ENCODE peak calls at places on chromosome 10, in ten cellular contexts. L, N, F, X, G, K, I, Q, A and E are unnamed samples.

GRCh38 chr10:69215405-69216176 is 4.5 kb upstream of the HKDC1 start:
- DNase-seq in L (no peak), N (no peak), F (no peak), X (no peak), G (no peak), K (no peak), I (no peak), Q (no peak), A (no peak), E (no peak)

GRCh38 chr10:132169031-132169765 is 17.6 kb upstream of the DPYSL4 start:
- DNase-seq in L (no peak), N (no peak), F (no peak), X (no peak), G (no peak), K (no peak), I (no peak), Q (no peak), A (no peak), E (no peak)

GRCh38 chr10:69685802-69686585 is 55.9 kb downstream of the FAM241B start:
- DNase-seq in L (no peak), N (no peak), F (no peak), X (no peak), G (no peak), K (peak), I (peak), Q (no peak), A (peak), E (peak)

GRCh38 chr10:113301342-113301984 is 251.4 kb upstream of the HABP2 start:
- DNase-seq in L (no peak), N (no peak), F (peak), X (no peak), G (no peak), K (no peak), I (no peak), Q (no peak), A (no peak), E (no peak)

GRCh38 chr10:58275908-58276307 is 6.9 kb downstream of the CISD1 start:
- DNase-seq in L (no peak), N (no peak), F (no peak), X (no peak), G (no peak), K (no peak), I (no peak), Q (no peak), A (peak), E (no peak)

GRCh38 chr10:81873231-81873931 is 1.6 kb upstream of the NRG3 start:
- DNase-seq in L (no peak), N (no peak), F (no peak), X (no peak), G (no peak), K (no peak), I (no peak), Q (no peak), A (no peak), E (no peak)

GRCh38 chr10:81040031-81040430 is 502.3 kb downstream of the SH2D4B start:
- DNase-seq in L (no peak), N (no peak), F (no peak), X (no peak), G (no peak), K (no peak), I (no peak), Q (no peak), A (no peak), E (no peak)

GRCh38 chr10:36253731-36254130 is 611.6 kb upstream of the FZD8 start:
- DNase-seq in L (no peak), N (no peak), F (no peak), X (no peak), G (no peak), K (no peak), I (no peak), Q (no peak), A (no peak), E (no peak)

GRCh38 chr10:104391969-104392296 is 38.3 kb downstream of the CFAP58 start:
- DNase-seq in L (no peak), N (no peak), F (no peak), X (no peak), G (no peak), K (no peak), I (no peak), Q (no peak), A (no peak), E (no peak)

GRCh38 chr10:130477360-130477759 is 341.2 kb downstream of the GLRX3 start:
- DNase-seq in L (no peak), N (no peak), F (no peak), X (no peak), G (no peak), K (no peak), I (no peak), Q (no peak), A (no peak), E (no peak)

GRCh38 chr10:105797234-105797890 is 1156.3 kb downstream of the SORCS3 start:
- DNase-seq in L (no peak), N (no peak), F (no peak), X (no peak), G (no peak), K (peak), I (no peak), Q (no peak), A (peak), E (peak)

GRCh38 chr10:84427903-84428650 is 99.7 kb downstream of the CCSER2 start:
- DNase-seq in L (no peak), N (no peak), F (no peak), X (no peak), G (no peak), K (peak), I (no peak), Q (no peak), A (no peak), E (no peak)

GRCh38 chr10:118163227-118163626 is 116.5 kb upstream of the RAB11FIP2 start:
- DNase-seq in L (peak), N (no peak), F (no peak), X (no peak), G (no peak), K (peak), I (no peak), Q (no peak), A (no peak), E (no peak)

GRCh38 chr10:60937784-60938654 is 6.0 kb downstream of the RHOBTB1 start:
- DNase-seq in L (no peak), N (no peak), F (no peak), X (no peak), G (no peak), K (peak), I (no peak), Q (no peak), A (peak), E (no peak)

GRCh38 chr10:71213761-71214440 is 1.5 kb downstream of the UNC5B start:
- DNase-seq in L (no peak), N (no peak), F (no peak), X (no peak), G (no peak), K (no peak), I (no peak), Q (no peak), A (peak), E (no peak)

GRCh38 chr10:71694567-71694968 is 25.0 kb downstream of the C10orf105 start:
- DNase-seq in L (no peak), N (no peak), F (peak), X (peak), G (no peak), K (no peak), I (no peak), Q (no peak), A (no peak), E (no peak)

GRCh38 chr10:43843331-43844101 is 194.8 kb upstream of the ZNF32 start:
- DNase-seq in L (no peak), N (no peak), F (peak), X (no peak), G (no peak), K (no peak), I (peak), Q (peak), A (peak), E (no peak)

GRCh38 chr10:27474741-27475140 is 29.4 kb upstream of the RAB18 start:
- DNase-seq in L (no peak), N (no peak), F (no peak), X (no peak), G (no peak), K (no peak), I (no peak), Q (no peak), A (no peak), E (no peak)

GRCh38 chr10:28664369-28664740 is 13.0 kb upstream of the BAMBI start:
- DNase-seq in L (no peak), N (no peak), F (no peak), X (no peak), G (no peak), K (no peak), I (no peak), Q (no peak), A (peak), E (no peak)

GRCh38 chr10:30535677-30536076 is 93.9 kb downstream of the LYZL2 start:
- DNase-seq in L (no peak), N (no peak), F (no peak), X (no peak), G (no peak), K (no peak), I (no peak), Q (no peak), A (no peak), E (no peak)

GRCh38 chr10:70477661-70478162 is 855 bp upstream of the PALD1 start:
- DNase-seq in L (peak), N (peak), F (no peak), X (peak), G (no peak), K (peak), I (no peak), Q (no peak), A (no peak), E (no peak)

GRCh38 chr10:132401396-132402168 is 4.6 kb downstream of the PWWP2B start:
- DNase-seq in L (no peak), N (no peak), F (no peak), X (no peak), G (no peak), K (no peak), I (peak), Q (no peak), A (no peak), E (no peak)

GRCh38 chr10:12041766-12042408 is 722 bp downstream of the UPF2 start:
- DNase-seq in L (no peak), N (no peak), F (no peak), X (peak), G (no peak), K (peak), I (no peak), Q (no peak), A (peak), E (no peak)

GRCh38 chr10:103154464-103155299 is 38.4 kb downstream of the NT5C2 start:
- DNase-seq in L (no peak), N (no peak), F (no peak), X (no peak), G (no peak), K (peak), I (no peak), Q (no peak), A (peak), E (peak)

GRCh38 chr10:71597821-71598498 is 121.6 kb downstream of the C10orf105 start:
- DNase-seq in L (no peak), N (no peak), F (peak), X (no peak), G (no peak), K (no peak), I (peak), Q (no peak), A (no peak), E (no peak)

GRCh38 chr10:11898372-11899066 is 75.4 kb downstream of the PROSER2 start:
- DNase-seq in L (no peak), N (no peak), F (no peak), X (no peak), G (no peak), K (peak), I (peak), Q (no peak), A (no peak), E (no peak)

GRCh38 chr10:110681023-110681681 is 37.0 kb downstream of the RBM20 start:
- DNase-seq in L (no peak), N (no peak), F (no peak), X (no peak), G (no peak), K (peak), I (no peak), Q (no peak), A (peak), E (no peak)

GRCh38 chr10:51900180-51900579 is 200.8 kb upstream of the CSTF2T start:
- DNase-seq in L (no peak), N (no peak), F (no peak), X (no peak), G (no peak), K (no peak), I (no peak), Q (no peak), A (no peak), E (no peak)

GRCh38 chr10:121339136-121339535 is 259.1 kb downstream of the FGFR2 start:
- DNase-seq in L (no peak), N (no peak), F (no peak), X (no peak), G (no peak), K (no peak), I (no peak), Q (no peak), A (no peak), E (no peak)

GRCh38 chr10:78732381-78732780 is 336.4 kb upstream of the ZMIZ1 start:
- DNase-seq in L (no peak), N (no peak), F (no peak), X (no peak), G (no peak), K (no peak), I (no peak), Q (no peak), A (no peak), E (no peak)

GRCh38 chr10:13767721-13768178 is 181.0 kb downstream of the PRPF18 start:
- DNase-seq in L (no peak), N (no peak), F (no peak), X (no peak), G (no peak), K (no peak), I (no peak), Q (no peak), A (no peak), E (no peak)

GRCh38 chr10:132421377-132422168 is 24.6 kb downstream of the PWWP2B start:
- DNase-seq in L (no peak), N (no peak), F (peak), X (no peak), G (peak), K (peak), I (peak), Q (no peak), A (peak), E (no peak)

GRCh38 chr10:116287906-116288501 is 15.0 kb upstream of the GFRA1 start:
- DNase-seq in L (no peak), N (no peak), F (peak), X (no peak), G (no peak), K (peak), I (no peak), Q (peak), A (peak), E (peak)

GRCh38 chr10:88927291-88927690 is 25.3 kb downstream of the ACTA2 start:
- DNase-seq in L (no peak), N (no peak), F (no peak), X (no peak), G (no peak), K (no peak), I (no peak), Q (no peak), A (no peak), E (no peak)

GRCh38 chr10:5595591-5596590 is 70.5 kb downstream of the ASB13 start:
- DNase-seq in L (peak), N (no peak), F (no peak), X (no peak), G (no peak), K (peak), I (no peak), Q (no peak), A (peak), E (no peak)

GRCh38 chr10:128615154-128615553 is 488.9 kb upstream of the MKI67 start:
- DNase-seq in L (no peak), N (no peak), F (no peak), X (no peak), G (no peak), K (no peak), I (no peak), Q (no peak), A (no peak), E (no peak)